ENCODE peak calls at places on chromosomes 1 and 21, in four cellular contexts. F is HT-29, R is SK-N-DZ, U is H4. N is an unnamed sample.

GRCh38 chr1:98827041-98827440 is 165.5 kb downstream of the SNX7 start:
- DNase-seq in F (no peak), R (no peak), U (no peak), N (no peak)

GRCh38 chr1:3463408-3463811 is 8.9 kb downstream of the ARHGEF16 start:
- DNase-seq in R (no peak), F (no peak), U (no peak), N (no peak)

GRCh38 chr1:42155362-42155761 is 2.2 kb downstream of the GUCA2B start:
- DNase-seq in U (no peak), R (no peak), F (no peak), N (no peak)

GRCh38 chr1:234882898-234883297 is 245.7 kb downstream of the TOMM20 start:
- DNase-seq in U (no peak), R (no peak), F (no peak), N (no peak)

GRCh38 chr1:52676249-52676903 is 21.8 kb downstream of the COA7 start:
- DNase-seq in R (no peak), U (no peak), F (no peak), N (no peak)

GRCh38 chr21:44793269-44794030 is 8.2 kb downstream of the UBE2G2 start:
- DNase-seq in F (peak), R (peak), U (peak), N (peak)

GRCh38 chr1:23588749-23589505 is 29.6 kb upstream of the ID3 start:
- DNase-seq in F (no peak), U (no peak), R (no peak), N (no peak)

GRCh38 chr1:203322480-203323179 is 17.3 kb downstream of the BTG2 start:
- DNase-seq in F (peak), R (no peak), U (peak), N (no peak)

GRCh38 chr1:196309386-196309785 is 298.9 kb downstream of the KCNT2 start:
- DNase-seq in F (peak), R (no peak), U (peak), N (peak)

GRCh38 chr21:46459356-46460112 is 843 bp downstream of the DIP2A start:
- DNase-seq in F (peak), U (no peak), R (peak), N (no peak)

N was measured in SW480.